ENCODE peak calls at places on chromosome 7, in four cellular contexts. E, D, Z and J are unnamed samples.

GRCh38 chr7:435518-436366 is 83.9 kb downstream of the PDGFA start:
- DNase-seq in Z (no peak), E (no peak), D (no peak), J (no peak)

GRCh38 chr7:80941206-80941758 is 22.4 kb upstream of the SEMA3C start:
- DNase-seq in D (no peak), Z (no peak), E (no peak), J (no peak)

GRCh38 chr7:5528071-5528814 is 104.6 kb upstream of the TNRC18 start:
- DNase-seq in E (no peak), Z (no peak), D (no peak), J (no peak)

GRCh38 chr7:93843260-93843659 is 47.3 kb downstream of the TFPI2 start:
- DNase-seq in E (no peak), D (no peak), Z (no peak), J (no peak)

GRCh38 chr7:157758468-157759245 is 421.9 kb downstream of the DNAJB6 start:
- DNase-seq in E (no peak), D (no peak), Z (no peak), J (no peak)

GRCh38 chr7:108263364-108263951 is 133.3 kb upstream of the LAMB4 start:
- DNase-seq in E (no peak), D (no peak), Z (no peak), J (no peak)

GRCh38 chr7:111855842-111856227 is 293.5 kb upstream of the IMMP2L start:
- DNase-seq in Z (no peak), E (no peak), D (no peak), J (no peak)

GRCh38 chr7:140688341-140688740 is 8.2 kb upstream of the NDUFB2 start:
- DNase-seq in Z (no peak), E (no peak), D (no peak), J (no peak)

GRCh38 chr7:117259626-117260025 is 63.2 kb downstream of the WNT2 start:
- DNase-seq in Z (no peak), E (no peak), D (no peak), J (no peak)

GRCh38 chr7:17043012-17043877 is 161.5 kb upstream of the AGR3 start:
- DNase-seq in E (no peak), Z (no peak), D (no peak), J (no peak)

GRCh38 chr7:44368455-44368854 is 43.1 kb upstream of the CAMK2B start:
- DNase-seq in D (no peak), E (no peak), Z (no peak), J (no peak)

GRCh38 chr7:45163692-45164052 is 6.1 kb downstream of the RAMP3 start:
- DNase-seq in Z (no peak), E (no peak), D (no peak), J (no peak)

GRCh38 chr7:14748461-14748860 is 154.1 kb downstream of the DGKB start:
- DNase-seq in E (no peak), D (no peak), Z (no peak), J (no peak)

GRCh38 chr7:143279186-143280098 is 5.3 kb upstream of the TMEM139 start:
- DNase-seq in D (no peak), Z (no peak), E (no peak), J (peak)

GRCh38 chr7:130733866-130734524 is at the start of gene KLF14:
- DNase-seq in E (peak), Z (peak), D (no peak), J (no peak)

GRCh38 chr7:139061416-139061815 is 25.6 kb upstream of the ZC3HAV1L start:
- DNase-seq in Z (no peak), D (no peak), E (no peak), J (no peak)

GRCh38 chr7:99929730-99930053 is 272 bp upstream of the GJC3 start:
- DNase-seq in D (no peak), Z (no peak), E (no peak), J (no peak)

GRCh38 chr7:152341039-152341913 is 94.5 kb downstream of the KMT2C start:
- DNase-seq in E (no peak), D (peak), Z (no peak), J (peak)

GRCh38 chr7:90675982-90676381 is 79.9 kb downstream of the CDK14 start:
- DNase-seq in E (no peak), D (no peak), Z (no peak), J (no peak)

GRCh38 chr7:128155100-128155763 is 85.8 kb upstream of the LEP start:
- DNase-seq in D (no peak), E (no peak), Z (peak), J (no peak)

GRCh38 chr7:11833431-11833830 is 1.4 kb upstream of the THSD7A start:
- DNase-seq in E (no peak), D (no peak), Z (no peak), J (no peak)

GRCh38 chr7:34759477-34760125 is 101.6 kb downstream of the NPSR1 start:
- DNase-seq in E (no peak), D (no peak), Z (peak), J (peak)

GRCh38 chr7:14841850-14842249 is 60.7 kb downstream of the DGKB start:
- DNase-seq in Z (no peak), D (no peak), E (no peak), J (no peak)

GRCh38 chr7:32299133-32299702 is 191.0 kb downstream of the LSM5 start:
- DNase-seq in D (no peak), E (peak), Z (no peak), J (no peak)

GRCh38 chr7:7718461-7718860 is at the start of gene RPA3:
- DNase-seq in E (no peak), Z (no peak), D (no peak), J (no peak)

GRCh38 chr7:149773446-149774236 is at the start of gene ZNF467:
- DNase-seq in E (no peak), D (no peak), Z (peak), J (no peak)

GRCh38 chr7:149772236-149772820 is 1.1 kb downstream of the ZNF467 start:
- DNase-seq in D (no peak), Z (peak), E (peak), J (no peak)

GRCh38 chr7:149774237-149775175 is 1.1 kb upstream of the ZNF467 start:
- DNase-seq in D (no peak), E (no peak), Z (no peak), J (no peak)

GRCh38 chr7:149771696-149772235 is 1.6 kb downstream of the ZNF467 start:
- DNase-seq in E (peak), Z (peak), D (peak), J (peak)

DNA sequence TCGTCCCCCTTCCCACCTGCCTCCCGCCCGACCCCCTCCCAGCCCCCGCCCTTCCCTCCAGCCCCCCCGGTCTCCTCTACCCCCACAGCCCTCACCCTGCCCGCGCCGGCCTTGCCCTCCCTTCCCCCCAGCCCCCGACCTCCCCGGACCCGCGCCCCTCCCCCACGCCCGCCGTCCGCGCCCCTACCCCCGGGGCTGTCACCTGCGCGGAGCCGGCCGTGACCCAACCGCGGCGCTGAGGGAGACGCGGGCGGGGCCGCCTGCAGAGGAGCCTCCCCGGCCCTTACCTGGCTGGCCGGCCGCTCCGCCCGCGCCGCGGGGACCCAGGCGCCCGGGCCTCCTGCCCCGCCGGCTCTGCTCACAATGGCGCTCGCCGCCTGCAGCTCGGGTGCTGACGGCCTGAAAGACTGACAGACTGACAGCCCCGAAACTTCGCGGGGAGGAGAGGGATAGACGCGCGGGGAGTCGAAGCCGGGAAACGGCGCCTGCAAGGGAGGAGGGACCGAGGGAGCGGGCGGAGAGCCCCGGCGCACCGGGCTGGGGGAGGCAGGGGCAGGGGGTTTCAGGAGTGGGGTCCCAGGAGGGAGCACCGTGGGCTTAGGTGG is 465 bp downstream of the ZNF467 start:
- DNase-seq in D (no peak), E (peak), Z (peak), J (no peak)
- TF ChIP-seq CREM in D (no peak), E (no peak), Z (no peak), J (no peak)

DNA sequence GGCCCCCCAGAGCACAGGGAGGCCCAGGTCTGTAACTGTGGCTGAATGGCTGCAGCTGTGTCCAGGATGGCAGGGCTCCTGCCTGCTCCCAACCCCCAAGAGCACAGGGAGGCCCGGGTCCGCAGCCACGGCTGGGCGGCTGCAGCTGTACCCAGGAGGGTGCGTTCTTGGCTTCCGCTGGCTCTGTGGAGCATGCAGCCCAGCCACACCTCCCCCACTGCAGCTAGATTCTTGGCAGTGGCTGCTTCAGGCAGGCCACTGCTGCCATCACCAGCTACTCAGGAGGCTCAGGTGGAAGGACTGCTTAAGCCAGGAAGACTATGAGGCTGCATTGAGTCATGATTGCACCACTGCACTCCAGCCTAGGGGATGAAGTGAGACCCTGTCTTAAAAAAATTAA is 27.9 kb downstream of the C7orf25 start:
- DNase-seq in E (no peak), Z (no peak), D (no peak), J (no peak)
- TF ChIP-seq CREM in E (no peak), Z (no peak), D (no peak), J (no peak)

DNA sequence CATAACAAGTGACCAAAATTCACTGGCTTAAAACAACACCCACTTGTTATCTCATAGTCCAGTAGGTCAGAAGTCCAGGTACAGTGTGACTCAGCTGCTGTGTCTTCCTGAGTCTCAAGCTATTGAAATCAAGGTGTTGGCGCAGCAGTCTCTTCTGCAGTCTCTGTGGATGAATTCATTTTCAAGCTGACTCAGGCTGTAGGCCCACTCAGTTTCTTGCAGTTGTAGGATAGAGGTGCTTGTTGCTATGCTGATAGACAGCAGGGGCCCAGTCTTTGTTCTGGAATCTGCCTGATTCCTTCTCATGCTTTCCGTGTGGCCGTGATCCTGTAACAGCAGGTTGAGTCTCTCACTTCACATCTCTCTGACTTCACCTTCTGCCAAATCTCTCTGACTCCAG is 400.4 kb upstream of the POM121L12 start:
- DNase-seq in Z (no peak), D (no peak), E (no peak), J (no peak)
- TF ChIP-seq CREM in Z (no peak), D (no peak), E (no peak), J (no peak)

GRCh38 chr7:30688718-30689221 is 6.5 kb upstream of the CRHR2 start:
- DNase-seq in E (peak), Z (no peak), D (no peak), J (no peak)
- TF ChIP-seq CREM in E (no peak), Z (no peak), D (no peak), J (no peak)

GRCh38 chr7:30353532-30353931 is 69.1 kb downstream of the ZNRF2 start:
- DNase-seq in D (no peak), E (no peak), Z (no peak), J (no peak)

GRCh38 chr7:30351274-30351673 is 66.9 kb downstream of the ZNRF2 start:
- DNase-seq in D (no peak), E (no peak), Z (no peak), J (no peak)

GRCh38 chr7:30351724-30352123 is 67.3 kb downstream of the ZNRF2 start:
- DNase-seq in Z (no peak), E (no peak), D (no peak), J (no peak)

GRCh38 chr7:30353932-30354607 is 69.7 kb downstream of the ZNRF2 start:
- DNase-seq in Z (no peak), E (no peak), D (no peak), J (no peak)

GRCh38 chr7:30352169-30352568 is 67.8 kb downstream of the ZNRF2 start:
- DNase-seq in Z (no peak), E (no peak), D (no peak), J (no peak)
- TF ChIP-seq CREM in Z (no peak), E (no peak), D (no peak), J (no peak)